ENCODE peak calls at places on chromosomes 6 and 20, in five cellular contexts. J is COLO829, P is mesendoderm, L is NCI-H2171 treated with DMSO at 0.1 percent for 48 hours, U is anterior cingulate cortex. M is an unnamed sample.

GRCh38 chr6:169099411-169100202 is 154.0 kb downstream of the THBS2 start:
- DNase-seq in U (no peak), P (peak; percentile 88), L (no peak), J (no peak), M (no peak)

GRCh38 chr20:53774487-53775203 is 181.0 kb upstream of the ZNF217 start:
- DNase-seq in J (peak; percentile 96), U (no peak), P (no peak), L (no peak), M (no peak)

GRCh38 chr6:79570129-79570801 is 33.0 kb upstream of the LCA5 start:
- DNase-seq in P (peak; percentile 97), J (no peak), L (peak; percentile 77), U (peak; percentile 11), M (peak; percentile 82)

GRCh38 chr6:9520417-9521151 is 894.3 kb downstream of the TFAP2A start:
- DNase-seq in P (no peak), J (peak; percentile 81), U (no peak), L (no peak), M (no peak)

GRCh38 chr6:131669891-131670290 is 31.3 kb downstream of the OR2A4 start:
- DNase-seq in P (no peak), U (no peak), L (no peak), J (no peak), M (no peak)

GRCh38 chr20:2795451-2795850 is 5.0 kb downstream of the CPXM1 start:
- DNase-seq in P (no peak), J (no peak), L (no peak), U (no peak), M (no peak)

GRCh38 chr20:46022411-46023147 is 6.4 kb upstream of the SLC12A5 start:
- DNase-seq in L (peak; percentile 67), U (peak; percentile 41), P (peak; percentile 63), J (peak; percentile 53), M (no peak)

GRCh38 chr6:168909288-168909687 is 344.4 kb downstream of the THBS2 start:
- DNase-seq in L (no peak), J (no peak), P (no peak), U (no peak), M (no peak)

GRCh38 chr20:47854687-47855212 is 69.5 kb upstream of the SULF2 start:
- DNase-seq in U (no peak), J (peak; percentile 62), P (peak; percentile 87), L (peak; percentile 69), M (no peak)

GRCh38 chr6:50952092-50952932 is 133.6 kb downstream of the TFAP2B start:
- DNase-seq in P (peak; percentile 28), U (no peak), L (no peak), J (peak; percentile 43), M (no peak)

GRCh38 chr6:33966536-33966935 is 162.7 kb upstream of the MLN start:
- DNase-seq in P (no peak), L (no peak), U (no peak), J (no peak), M (no peak)

GRCh38 chr20:63740070-63740500 is 509 bp downstream of the SLC2A4RG start:
- DNase-seq in U (no peak), L (peak; percentile 23), P (peak; percentile 44), J (no peak), M (no peak)

GRCh38 chr6:29955783-29956182 is 13.5 kb downstream of the HLA-A start:
- DNase-seq in P (no peak), J (no peak), U (no peak), L (no peak), M (no peak)

GRCh38 chr6:24667378-24667803 is 514 bp downstream of the ACOT13 start:
- DNase-seq in L (peak; percentile 20), U (no peak), J (no peak), P (peak; percentile 22), M (no peak)

GRCh38 chr6:159761135-159761872 is 541 bp upstream of the ACAT2 start:
- DNase-seq in P (peak; percentile 43), J (no peak), L (no peak), U (no peak), M (no peak)

GRCh38 chr6:7121704-7122241 is 14.0 kb downstream of the RREB1 start:
- DNase-seq in U (no peak), P (no peak), L (no peak), J (no peak), M (no peak)